ENCODE peak calls at places on chromosomes 3 and 15, in four cellular contexts. D is WTC11, A is HepG2, Z is K562. L is an unnamed sample.

GRCh38 chr3:135516143-135516542 is 449.4 kb upstream of the PPP2R3A start:
- DNase-seq in A (peak), Z (peak), D (peak), L (peak)

GRCh38 chr3:196843435-196844110 is 24.1 kb upstream of the SENP5 start:
- DNase-seq in A (no peak), D (no peak), Z (peak), L (no peak)

GRCh38 chr15:31975446-31976229 is 54.7 kb upstream of the CHRNA7 start:
- DNase-seq in Z (no peak), D (peak), A (no peak), L (no peak)

GRCh38 chr3:172181936-172182708 is 142.7 kb downstream of the FNDC3B start:
- DNase-seq in Z (peak), D (no peak), A (no peak), L (no peak)

GRCh38 chr3:194043516-194043915 is 92.4 kb upstream of the HES1 start:
- DNase-seq in A (no peak), D (no peak), Z (peak), L (no peak)

GRCh38 chr3:196686436-196686835 is 25.6 kb downstream of the CEP19 start:
- DNase-seq in A (no peak), Z (no peak), D (no peak), L (no peak)

GRCh38 chr15:83380026-83380425 is 67.1 kb upstream of the SH3GL3 start:
- DNase-seq in D (no peak), Z (no peak), A (no peak), L (no peak)

GRCh38 chr3:112740800-112741199 is 99.9 kb upstream of the CCDC80 start:
- DNase-seq in Z (no peak), A (no peak), D (no peak), L (no peak)

GRCh38 chr15:39699531-39700110 is 83.0 kb downstream of the FSIP1 start:
- DNase-seq in Z (peak), D (no peak), A (no peak), L (no peak)

GRCh38 chr3:20288050-20288449 is 102.0 kb upstream of the SGO1 start:
- DNase-seq in A (no peak), Z (no peak), D (no peak), L (no peak)

GRCh38 chr3:40317061-40317676 is 7.7 kb downstream of the EIF1B start:
- DNase-seq in Z (peak), A (peak), D (no peak), L (peak)

GRCh38 chr3:46222435-46223161 is 14.5 kb upstream of the CCR1 start:
- DNase-seq in A (no peak), D (no peak), Z (no peak), L (no peak)

GRCh38 chr15:48001393-48002059 is 119.3 kb upstream of the SLC24A5 start:
- DNase-seq in D (no peak), Z (no peak), A (no peak), L (no peak)

GRCh38 chr3:174218011-174218410 is 641.1 kb upstream of the NAALADL2 start:
- DNase-seq in Z (no peak), D (no peak), A (no peak), L (no peak)

GRCh38 chr3:46368569-46368968 is 2.2 kb upstream of the CCR5 start:
- DNase-seq in D (peak), Z (peak), A (no peak), L (no peak)

DNA sequence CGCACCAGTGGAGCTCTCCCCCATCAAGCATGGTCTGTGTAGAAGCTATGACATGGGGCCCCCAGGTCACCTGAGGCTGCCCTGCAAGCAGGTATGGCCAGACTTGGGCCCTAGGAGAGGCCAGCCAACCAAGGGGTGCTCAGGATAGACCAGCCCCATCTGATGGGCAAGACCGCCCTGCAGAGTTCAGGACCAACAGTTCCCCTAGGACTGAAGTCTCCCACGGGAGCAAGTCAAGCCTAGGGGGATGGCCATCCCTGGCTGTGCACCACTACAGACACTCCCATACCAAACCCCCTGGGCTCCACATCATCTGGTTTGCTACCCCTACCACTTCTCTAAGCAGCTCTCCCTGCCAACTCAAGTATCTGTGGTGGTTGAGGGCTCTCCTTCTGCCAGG is 142.2 kb upstream of the MANF start:
- DNase-seq in D (no peak), A (no peak), Z (no peak), L (no peak)
- TF ChIP-seq ELF4 in D (no peak), A (no peak), Z (no peak), L (no peak)

GRCh38 chr3:126832933-126833332 is 128.9 kb downstream of the CHCHD6 start:
- DNase-seq in D (no peak), A (no peak), Z (no peak), L (no peak)

GRCh38 chr3:126836220-126836860 is 132.3 kb downstream of the CHCHD6 start:
- DNase-seq in D (no peak), Z (no peak), A (no peak), L (no peak)

GRCh38 chr3:126834596-126835471 is 130.8 kb downstream of the CHCHD6 start:
- DNase-seq in Z (no peak), A (no peak), D (no peak), L (no peak)

GRCh38 chr3:126837773-126838172 is 133.7 kb downstream of the CHCHD6 start:
- DNase-seq in A (no peak), D (no peak), Z (no peak), L (no peak)

DNA sequence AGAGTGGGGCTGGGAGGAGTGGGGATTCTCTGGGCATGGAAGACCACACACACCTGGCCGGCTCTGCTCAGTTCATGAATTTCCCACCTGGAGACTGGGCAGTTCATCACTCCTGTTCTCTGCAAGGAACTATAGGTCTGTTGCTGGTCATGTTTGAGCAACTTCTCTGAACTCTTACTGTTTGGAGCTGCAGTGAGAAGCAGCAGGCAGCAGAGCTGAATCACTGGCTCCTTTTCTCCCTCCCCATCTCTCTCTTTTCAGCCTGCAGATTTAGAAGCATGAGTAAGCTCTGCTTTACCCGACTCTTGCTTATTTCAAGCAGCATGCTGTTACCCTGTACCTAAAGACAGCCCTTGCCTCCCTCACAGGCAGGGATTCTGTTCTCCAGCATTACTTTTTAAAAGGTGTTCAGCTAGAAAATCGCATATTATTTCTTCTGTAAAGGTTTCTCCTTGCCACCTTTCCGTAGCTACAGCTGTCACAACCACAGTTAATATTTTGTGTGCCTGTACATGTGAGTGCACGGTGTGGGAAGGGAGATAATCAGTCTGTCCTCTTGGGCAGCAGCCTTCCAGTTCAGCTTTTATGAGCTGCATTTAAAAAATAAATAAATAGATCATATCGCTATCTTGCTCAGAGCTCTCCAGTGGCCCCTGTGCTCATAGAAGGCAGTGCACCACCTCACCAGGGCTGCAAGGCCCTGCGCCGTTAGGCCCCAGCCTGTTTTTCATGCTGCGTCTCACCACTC is 131.6 kb downstream of the CHCHD6 start:
- DNase-seq in A (no peak), D (no peak), Z (peak), L (peak)
- TF ChIP-seq ELF4 in A (no peak), D (no peak), Z (no peak), L (no peak)

GRCh38 chr15:29676961-29677402 is 145.3 kb downstream of the TJP1 start:
- DNase-seq in D (no peak), A (no peak), Z (no peak), L (no peak)
- TF ChIP-seq ELF4 in D (no peak), A (no peak), Z (no peak), L (no peak)

GRCh38 chr3:39127296-39127906 is 19.9 kb downstream of the TTC21A start:
- DNase-seq in A (no peak), Z (no peak), D (no peak), L (no peak)

GRCh38 chr3:39124876-39125836 is 17.7 kb downstream of the TTC21A start:
- DNase-seq in D (no peak), Z (peak), A (peak), L (no peak)

GRCh38 chr3:39127907-39128303 is 20.4 kb downstream of the TTC21A start:
- DNase-seq in Z (no peak), D (no peak), A (no peak), L (no peak)

GRCh38 chr3:39126532-39127071 is 19.1 kb downstream of the TTC21A start:
- DNase-seq in A (peak), D (peak), Z (peak), L (no peak)

GRCh38 chr3:39125837-39126500 is 18.5 kb downstream of the TTC21A start:
- DNase-seq in A (peak), Z (no peak), D (no peak), L (no peak)
- TF ChIP-seq ELF4 in A (no peak), Z (no peak), D (no peak), L (no peak)

GRCh38 chr3:177553012-177553411 is 355.7 kb upstream of the TBL1XR1 start:
- DNase-seq in A (no peak), Z (no peak), D (no peak), L (no peak)

GRCh38 chr3:177552051-177552450 is 354.8 kb upstream of the TBL1XR1 start:
- DNase-seq in Z (no peak), A (no peak), D (no peak), L (no peak)

GRCh38 chr3:177553586-177553985 is 356.3 kb upstream of the TBL1XR1 start:
- DNase-seq in D (no peak), A (no peak), Z (no peak), L (no peak)

GRCh38 chr3:177550667-177551066 is 353.4 kb upstream of the TBL1XR1 start:
- DNase-seq in Z (no peak), A (no peak), D (no peak), L (no peak)

DNA sequence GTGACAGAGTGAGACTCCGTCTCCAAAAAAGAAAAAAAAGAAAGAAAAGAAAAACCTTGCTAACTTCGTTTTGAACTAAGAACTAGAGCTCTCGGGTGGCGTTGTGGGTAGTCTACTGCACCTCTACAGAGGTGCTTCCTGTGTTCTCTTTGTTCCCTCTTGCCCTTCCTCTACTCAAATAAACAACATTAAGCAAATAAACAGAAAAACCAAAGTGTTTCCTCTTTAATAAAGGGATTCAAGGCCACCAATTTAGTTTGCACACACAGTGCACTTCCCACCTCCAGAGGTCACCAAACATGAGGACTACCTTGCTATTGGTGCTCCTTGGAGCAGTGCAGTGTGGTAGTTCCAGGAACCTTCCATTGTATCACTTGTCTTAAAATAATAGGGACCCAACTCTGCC is 354.2 kb upstream of the TBL1XR1 start:
- DNase-seq in D (no peak), A (no peak), Z (no peak), L (no peak)
- TF ChIP-seq ELF4 in D (no peak), A (no peak), Z (no peak), L (no peak)

GRCh38 chr3:68666409-68667193 is 265.7 kb downstream of the TAFA4 start:
- DNase-seq in D (no peak), Z (no peak), A (no peak), L (no peak)
- TF ChIP-seq ELF4 in D (no peak), Z (no peak), A (no peak), L (no peak)

GRCh38 chr15:43246261-43246764 is 20.4 kb downstream of the TGM5 start:
- DNase-seq in A (no peak), D (no peak), Z (no peak), L (no peak)
- TF ChIP-seq ELF4 in A (no peak), D (no peak), Z (no peak), L (no peak)

DNA sequence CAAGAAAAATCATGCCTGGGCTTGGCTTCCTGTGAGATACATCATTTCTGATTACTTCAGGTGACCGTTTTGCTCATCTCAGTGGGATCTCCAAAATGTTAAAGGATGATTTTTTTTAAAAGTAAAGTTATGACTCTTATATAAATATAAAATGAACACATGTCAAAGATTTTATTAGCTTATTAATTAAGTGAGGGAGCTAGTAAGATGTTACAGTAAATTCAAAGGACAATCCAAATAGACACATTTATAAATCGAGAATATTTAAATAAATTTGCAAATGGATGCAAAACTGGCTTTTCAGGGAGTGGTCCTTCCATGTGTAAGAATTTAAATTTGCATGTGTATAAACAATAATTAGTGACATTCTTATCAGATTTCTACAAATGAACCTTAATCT is 87.0 kb downstream of the IQCH start:
- DNase-seq in Z (no peak), D (no peak), A (no peak), L (no peak)
- TF ChIP-seq ELF4 in Z (no peak), D (no peak), A (no peak), L (no peak)

GRCh38 chr3:129112308-129113052 is 9.1 kb downstream of the RAB43 start:
- DNase-seq in Z (no peak), A (peak), D (no peak), L (no peak)
- TF ChIP-seq ELF4 in Z (no peak), A (no peak), D (no peak), L (no peak)